ENCODE peak calls at places on chromosomes 16 and 17, in nine cellular contexts. L is aorta; H is WTC11; M is SW480; D is Ammon's horn; Y is GM03348; X is activated naive CD4-positive, alpha-beta T cell treated with Interleukin-2 at 50 U/mL for 16 hours; I is ascending aorta; B is activated T-helper 1 cell treated with anti-CD3 and anti-CD28 coated beads, Interleukin-2, amount 50 U/mL, for 16 hours. R is an unnamed sample.

GRCh38 chr16:27429981-27430441 is 28.0 kb downstream of the IL21R start:
- DNase-seq in L (no peak), H (no peak), M (no peak), D (no peak), Y (no peak), X (no peak), I (peak; percentile 47), B (no peak), R (no peak)

GRCh38 chr17:48484850-48485249 is 46.0 kb downstream of the HOXB1 start:
- DNase-seq in L (no peak), H (no peak), M (peak; percentile 94), D (no peak), Y (no peak), X (no peak), I (no peak), B (no peak), R (peak; percentile 95)

GRCh38 chr17:28698253-28698941 is 13.3 kb downstream of the PROCA1 start:
- DNase-seq in L (no peak), H (no peak), M (peak; percentile 71), D (no peak), Y (no peak), X (no peak), I (no peak), B (no peak), R (no peak)

GRCh38 chr16:88560722-88561484 is 9.3 kb upstream of the ZC3H18 start:
- DNase-seq in L (no peak), H (peak; percentile 71), M (peak; percentile 27), D (no peak), Y (no peak), X (no peak), I (no peak), B (no peak), R (peak; percentile 46)

GRCh38 chr16:62445909-62446308 is 409.7 kb upstream of the CDH8 start:
- DNase-seq in L (no peak), H (no peak), M (no peak), D (no peak), Y (no peak), X (no peak), I (no peak), B (no peak), R (no peak)

GRCh38 chr17:61805399-61805798 is 57.9 kb downstream of the BRIP1 start:
- DNase-seq in L (no peak), H (no peak), M (no peak), D (no peak), Y (peak; percentile 39), X (no peak), I (no peak), B (no peak), R (peak; percentile 71)

GRCh38 chr17:83079340-83079747 is at the start of gene METRNL:
- DNase-seq in L (peak; percentile 89), H (peak; percentile 64), M (no peak), D (peak; percentile 69), Y (peak; percentile 98), X (peak; percentile 63), I (peak; percentile 88), B (peak; percentile 43), R (peak; percentile 54)

GRCh38 chr16:29852654-29853053 is 10.4 kb downstream of the CDIPT start:
- DNase-seq in L (no peak), H (no peak), M (no peak), D (peak; percentile 77), Y (peak; percentile 68), X (no peak), I (no peak), B (no peak), R (peak; percentile 18)

GRCh38 chr17:4566785-4567184 is 6.4 kb upstream of the GGT6 start:
- DNase-seq in L (no peak), H (peak; percentile 80), M (peak; percentile 65), D (peak; percentile 71), Y (peak; percentile 75), X (peak; percentile 50), I (no peak), B (no peak), R (peak; percentile 60)

GRCh38 chr16:9706217-9706616 is 476.0 kb downstream of the GRIN2A start:
- DNase-seq in L (no peak), H (no peak), M (peak; percentile 10), D (no peak), Y (no peak), X (no peak), I (no peak), B (no peak), R (peak; percentile 88)

GRCh38 chr16:28210979-28211505 is 723 bp downstream of the XPO6 start:
- DNase-seq in L (peak; percentile 86), H (peak; percentile 41), M (peak; percentile 38), D (peak; percentile 60), Y (peak; percentile 93), X (peak; percentile 75), I (peak; percentile 84), B (peak; percentile 59), R (peak; percentile 84)

GRCh38 chr16:3642397-3643094 is 11.9 kb upstream of the DNASE1 start:
- DNase-seq in L (no peak), H (peak; percentile 16), M (peak; percentile 59), D (no peak), Y (peak; percentile 5), X (no peak), I (peak; percentile 55), B (no peak), R (peak; percentile 36)

GRCh38 chr17:83196088-83196765 is 116.8 kb downstream of the METRNL start:
- DNase-seq in L (peak; percentile 61), H (no peak), M (no peak), D (no peak), Y (peak; percentile 75), X (no peak), I (no peak), B (no peak), R (peak; percentile 56)

GRCh38 chr17:74198694-74199093 is 4.8 kb upstream of the RPL38 start:
- DNase-seq in L (no peak), H (no peak), M (no peak), D (no peak), Y (no peak), X (no peak), I (no peak), B (no peak), R (no peak)

GRCh38 chr17:28385037-28385797 is 13.7 kb downstream of the SARM1 start:
- DNase-seq in L (no peak), H (peak; percentile 42), M (peak; percentile 50), D (no peak), Y (no peak), X (peak; percentile 28), I (no peak), B (no peak), R (no peak)

GRCh38 chr16:3880623-3881498 is at the start of gene CREBBP:
- DNase-seq in L (peak; percentile 89), H (peak; percentile 82), M (peak; percentile 77), D (peak; percentile 88), Y (peak; percentile 98), X (peak; percentile 85), I (peak; percentile 91), B (peak; percentile 83), R (peak; percentile 81)

GRCh38 chr16:86306046-86306644 is 204.2 kb upstream of the FOXF1 start:
- DNase-seq in L (no peak), H (no peak), M (no peak), D (no peak), Y (no peak), X (no peak), I (no peak), B (no peak), R (peak; percentile 38)

R was measured in M059J.